ENCODE peak calls at places on chromosomes 4 and X, in five cellular contexts. One of them, this sample, is unnamed.

GRCh38 chr4:116018831-116019230 is 905.4 kb upstream of the NDST4 start:
- DNase-seq in H9: no peak
- DNase-seq in type B pancreatic cell: no peak
- DNase-seq in BJ: no peak
- DNase-seq in NB4: no peak
- DNase-seq in this sample: no peak

GRCh38 chr4:5478697-5479096 is 229.7 kb downstream of the EVC2 start:
- DNase-seq in H9: no peak
- DNase-seq in type B pancreatic cell: no peak
- DNase-seq in BJ: no peak
- DNase-seq in NB4: no peak
- DNase-seq in this sample: no peak

GRCh38 chr4:89579776-89580175 is 257.2 kb downstream of the SNCA start:
- DNase-seq in H9: no peak
- DNase-seq in type B pancreatic cell: no peak
- DNase-seq in BJ: no peak
- DNase-seq in NB4: no peak
- DNase-seq in this sample: no peak

GRCh38 chr4:99383833-99384392 is 31.4 kb upstream of the ADH1C start:
- DNase-seq in H9: no peak
- DNase-seq in type B pancreatic cell: no peak
- DNase-seq in BJ: peak; percentile 98
- DNase-seq in NB4: no peak
- DNase-seq in this sample: peak; percentile 98

GRCh38 chr4:68076194-68076593 is 53.5 kb downstream of the TMPRSS11F start:
- DNase-seq in H9: no peak
- DNase-seq in type B pancreatic cell: no peak
- DNase-seq in BJ: no peak
- DNase-seq in NB4: no peak
- DNase-seq in this sample: no peak

GRCh38 chr4:145189981-145190380 is 9.6 kb upstream of the OTUD4 start:
- DNase-seq in H9: no peak
- DNase-seq in type B pancreatic cell: no peak
- DNase-seq in BJ: no peak
- DNase-seq in NB4: no peak
- DNase-seq in this sample: no peak

GRCh38 chrX:2854918-2855317 is 26.2 kb downstream of the GYG2 start:
- DNase-seq in H9: no peak
- DNase-seq in type B pancreatic cell: no peak
- DNase-seq in BJ: no peak
- DNase-seq in NB4: no peak
- DNase-seq in this sample: no peak

GRCh38 chr4:125313497-125313896 is 1.3 kb upstream of the FAT4 start:
- DNase-seq in H9: peak; percentile 64
- DNase-seq in type B pancreatic cell: peak; percentile 69
- DNase-seq in BJ: peak; percentile 54
- DNase-seq in NB4: peak; percentile 69
- DNase-seq in this sample: peak; percentile 79

GRCh38 chr4:118338981-118339765 is 13.6 kb downstream of the PRSS12 start:
- DNase-seq in H9: no peak
- DNase-seq in type B pancreatic cell: no peak
- DNase-seq in BJ: peak; percentile 53
- DNase-seq in NB4: no peak
- DNase-seq in this sample: no peak

GRCh38 chr4:17063870-17064269 is 165.4 kb upstream of the LDB2 start:
- DNase-seq in H9: no peak
- DNase-seq in type B pancreatic cell: no peak
- DNase-seq in BJ: peak; percentile 64
- DNase-seq in NB4: no peak
- DNase-seq in this sample: peak; percentile 40

GRCh38 chr4:42906906-42907774 is 14.6 kb downstream of the GRXCR1 start:
- DNase-seq in H9: no peak
- DNase-seq in type B pancreatic cell: no peak
- DNase-seq in BJ: no peak
- DNase-seq in NB4: peak; percentile 11
- DNase-seq in this sample: no peak

GRCh38 chrX:49673394-49673793 is 22.4 kb downstream of the PAGE1 start:
- DNase-seq in H9: no peak
- DNase-seq in type B pancreatic cell: no peak
- DNase-seq in BJ: no peak
- DNase-seq in NB4: no peak
- DNase-seq in this sample: no peak

GRCh38 chrX:56729152-56729557 is at the start of gene NBDY:
- DNase-seq in H9: peak; percentile 54
- DNase-seq in type B pancreatic cell: no peak
- DNase-seq in BJ: no peak
- DNase-seq in NB4: peak; percentile 53
- DNase-seq in this sample: no peak

GRCh38 chrX:56736219-56736618 is 7.2 kb downstream of the NBDY start:
- DNase-seq in H9: no peak
- DNase-seq in type B pancreatic cell: no peak
- DNase-seq in BJ: no peak
- DNase-seq in NB4: no peak
- DNase-seq in this sample: no peak

GRCh38 chrX:56738670-56739069 is 9.6 kb downstream of the NBDY start:
- DNase-seq in H9: no peak
- DNase-seq in type B pancreatic cell: no peak
- DNase-seq in BJ: no peak
- DNase-seq in NB4: no peak
- DNase-seq in this sample: no peak

GRCh38 chrX:56728752-56729151 is 291 bp upstream of the NBDY start:
- DNase-seq in H9: no peak
- DNase-seq in type B pancreatic cell: no peak
- DNase-seq in BJ: no peak
- DNase-seq in NB4: peak; percentile 17
- DNase-seq in this sample: no peak

DNA sequence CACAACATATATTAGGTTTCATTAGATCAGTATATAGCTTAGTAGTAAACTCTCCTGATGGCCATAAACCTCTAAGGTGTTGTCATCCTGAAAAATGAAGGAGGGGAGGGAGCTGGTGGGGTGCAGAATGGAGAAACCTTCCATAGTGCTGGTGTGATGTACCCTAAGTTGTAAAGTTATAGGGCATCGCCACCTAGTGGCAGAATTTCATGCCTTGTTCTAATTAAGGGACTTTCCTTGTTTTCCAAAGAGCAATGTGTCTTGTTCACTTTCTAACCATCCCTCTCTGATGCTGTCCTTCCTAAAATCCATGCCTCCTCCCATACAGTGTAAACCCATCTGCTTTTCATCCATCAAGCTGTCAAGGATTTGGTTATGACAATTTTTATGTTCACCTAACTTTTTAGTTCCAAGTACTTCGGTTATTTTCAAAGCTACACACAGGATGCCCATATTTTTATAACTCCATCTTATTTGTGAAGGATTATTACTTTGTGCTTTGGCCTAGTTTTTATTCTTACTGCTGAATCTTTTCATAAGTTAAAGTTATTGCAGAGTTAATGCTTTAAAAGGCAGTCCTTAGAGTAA is 4.5 kb downstream of the NBDY start:
- DNase-seq in H9: no peak
- DNase-seq in type B pancreatic cell: no peak
- DNase-seq in BJ: no peak
- DNase-seq in NB4: peak; percentile 51
- DNase-seq in this sample: no peak
- TF ChIP-seq CTCF in H9: peak; percentile 72
- TF ChIP-seq CTCF in type B pancreatic cell: peak; percentile 78
- TF ChIP-seq CTCF in BJ: peak; percentile 54
- TF ChIP-seq CTCF in NB4: peak; percentile 30
- TF ChIP-seq CTCF in this sample: peak; percentile 61

DNA sequence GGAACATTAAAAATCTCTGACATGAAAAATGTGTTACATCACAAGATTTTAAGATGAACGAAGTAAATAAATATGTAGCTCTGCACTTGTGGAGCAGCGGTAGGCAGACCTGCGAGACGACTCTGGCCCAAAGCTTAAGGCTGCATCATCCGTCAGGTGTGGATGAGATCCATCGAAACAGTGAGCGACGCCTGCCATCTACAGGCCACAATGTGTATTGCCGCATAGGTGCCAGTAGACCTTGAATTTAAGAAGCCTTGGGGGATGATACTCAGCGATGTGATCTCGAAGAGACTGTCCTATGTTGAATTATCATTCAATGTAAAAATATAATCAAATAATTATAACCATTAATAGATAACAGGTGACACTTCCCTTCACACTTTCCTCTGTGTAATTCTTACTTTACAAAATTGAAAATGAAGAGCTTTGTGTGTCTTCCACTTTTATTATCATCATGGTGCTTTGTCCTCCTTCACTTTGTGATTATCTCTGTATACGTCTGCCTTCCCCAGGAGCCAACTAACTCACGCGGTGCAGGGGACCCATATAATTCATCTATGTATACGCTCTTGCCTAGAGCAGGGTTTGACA is 851.0 kb downstream of the RAB28 start:
- DNase-seq in H9: peak; percentile 88
- DNase-seq in type B pancreatic cell: peak; percentile 81
- DNase-seq in BJ: no peak
- DNase-seq in NB4: peak; percentile 79
- DNase-seq in this sample: peak; percentile 0
- TF ChIP-seq CTCF in H9: peak; percentile 96
- TF ChIP-seq CTCF in type B pancreatic cell: peak; percentile 99
- TF ChIP-seq CTCF in BJ: peak; percentile 82
- TF ChIP-seq CTCF in NB4: peak; percentile 98
- TF ChIP-seq CTCF in this sample: peak; percentile 77

DNA sequence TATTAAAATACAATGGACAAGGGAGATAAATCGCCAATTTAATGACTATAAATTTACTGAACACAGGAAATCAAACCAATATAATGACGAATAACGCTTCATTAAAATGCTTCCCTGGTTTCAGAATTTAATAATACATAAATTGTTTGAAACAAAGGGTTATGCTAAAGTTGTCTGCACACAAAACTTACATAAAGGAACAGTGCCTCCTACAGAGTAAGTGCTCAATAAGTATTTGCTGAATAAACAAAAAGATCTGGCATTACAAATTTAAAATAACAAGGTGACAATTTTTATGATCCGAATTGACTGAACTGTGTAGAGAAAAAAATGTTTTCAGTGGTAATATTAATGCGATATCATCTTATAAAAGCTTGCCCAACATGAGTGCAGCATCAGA is 69.6 kb downstream of the NOCT start:
- DNase-seq in H9: no peak
- DNase-seq in type B pancreatic cell: no peak
- DNase-seq in BJ: no peak
- DNase-seq in NB4: peak; percentile 34
- DNase-seq in this sample: no peak
- TF ChIP-seq CTCF in H9: peak; percentile 17
- TF ChIP-seq CTCF in type B pancreatic cell: no peak
- TF ChIP-seq CTCF in BJ: peak; percentile 29
- TF ChIP-seq CTCF in NB4: no peak
- TF ChIP-seq CTCF in this sample: peak; percentile 24

GRCh38 chrX:154376768-154377167 is 2.3 kb upstream of the EMD start:
- DNase-seq in H9: no peak
- DNase-seq in type B pancreatic cell: no peak
- DNase-seq in BJ: no peak
- DNase-seq in NB4: no peak
- DNase-seq in this sample: no peak

GRCh38 chrX:154378799-154379568 is at the start of gene EMD:
- DNase-seq in H9: peak; percentile 98
- DNase-seq in type B pancreatic cell: peak; percentile 96
- DNase-seq in BJ: peak; percentile 89
- DNase-seq in NB4: peak; percentile 98
- DNase-seq in this sample: peak; percentile 96

GRCh38 chrX:154379569-154379951 is 465 bp downstream of the EMD start:
- DNase-seq in H9: no peak
- DNase-seq in type B pancreatic cell: no peak
- DNase-seq in BJ: no peak
- DNase-seq in NB4: no peak
- DNase-seq in this sample: no peak

GRCh38 chrX:154380153-154380552 is 1.1 kb downstream of the EMD start:
- DNase-seq in H9: no peak
- DNase-seq in type B pancreatic cell: no peak
- DNase-seq in BJ: no peak
- DNase-seq in NB4: no peak
- DNase-seq in this sample: no peak

GRCh38 chrX:154378059-154378798 is 866 bp upstream of the EMD start:
- DNase-seq in H9: peak; percentile 46
- DNase-seq in type B pancreatic cell: no peak
- DNase-seq in BJ: no peak
- DNase-seq in NB4: no peak
- DNase-seq in this sample: no peak
- TF ChIP-seq CTCF in H9: no peak
- TF ChIP-seq CTCF in type B pancreatic cell: no peak
- TF ChIP-seq CTCF in BJ: peak; percentile 7
- TF ChIP-seq CTCF in NB4: no peak
- TF ChIP-seq CTCF in this sample: no peak

DNA sequence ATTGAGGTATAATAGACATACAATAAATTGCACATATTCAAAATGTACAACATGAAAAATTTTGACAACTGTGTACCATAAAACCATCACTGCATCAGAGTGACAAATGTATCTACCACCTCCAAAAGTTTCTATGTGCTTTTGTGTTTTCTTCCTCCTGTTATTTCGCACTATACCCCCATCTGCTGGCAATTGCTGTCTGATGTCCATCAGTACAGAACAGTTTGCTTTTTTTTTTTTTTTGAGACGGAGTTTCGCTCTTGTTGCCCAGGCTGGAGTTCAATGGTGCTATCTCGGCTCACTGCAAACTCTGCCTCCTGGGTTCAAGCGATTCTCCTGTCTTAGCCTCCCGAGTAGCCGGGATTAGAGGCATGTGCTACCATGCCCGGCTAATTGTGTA is 154.3 kb upstream of the GIMD1 start:
- DNase-seq in H9: no peak
- DNase-seq in type B pancreatic cell: no peak
- DNase-seq in BJ: no peak
- DNase-seq in NB4: no peak
- DNase-seq in this sample: no peak
- TF ChIP-seq CTCF in H9: peak; percentile 32
- TF ChIP-seq CTCF in type B pancreatic cell: peak; percentile 22
- TF ChIP-seq CTCF in BJ: no peak
- TF ChIP-seq CTCF in NB4: no peak
- TF ChIP-seq CTCF in this sample: peak; percentile 18

This sample was measured in AG09319.